ENCODE peak calls at places on chromosome 19, in eight cellular contexts. O is A549, E is heart right ventricle, I is HFF-Myc, F is GM06990, X is suprapubic skin, L is cardiac fibroblast, Q is neural progenitor cell. U is an unnamed sample.

GRCh38 chr19:1747285-1748114 is 5.8 kb upstream of the ONECUT3 start:
- DNase-seq in F (peak), E (no peak), Q (peak), L (peak), O (peak), X (no peak), I (peak), U (peak)

GRCh38 chr19:18607222-18608101 is 863 bp upstream of the CRLF1 start:
- DNase-seq in L (no peak), Q (peak), I (no peak), E (no peak), F (no peak), O (no peak), X (no peak), U (no peak)

GRCh38 chr19:49132974-49133609 is 13.7 kb downstream of the PPFIA3 start:
- DNase-seq in Q (peak), F (no peak), I (no peak), O (no peak), L (no peak), E (peak), X (no peak), U (no peak)

GRCh38 chr19:33290082-33290815 is 12.1 kb downstream of the CEBPA start:
- DNase-seq in X (no peak), L (no peak), Q (no peak), I (no peak), E (no peak), O (no peak), F (no peak), U (no peak)

GRCh38 chr19:39166571-39167391 is 30.0 kb upstream of the NCCRP1 start:
- DNase-seq in Q (peak), E (peak), I (no peak), O (no peak), F (no peak), L (peak), X (peak), U (no peak)

GRCh38 chr19:54429545-54430227 is 14.4 kb downstream of the TTYH1 start:
- DNase-seq in X (no peak), O (no peak), F (no peak), Q (peak), I (no peak), E (no peak), L (no peak), U (no peak)

GRCh38 chr19:6861683-6862286 is 25.6 kb upstream of the ADGRE1 start:
- DNase-seq in Q (no peak), X (no peak), E (no peak), L (no peak), O (no peak), I (no peak), F (no peak), U (no peak)

GRCh38 chr19:17703823-17704463 is 15.3 kb upstream of the MAP1S start:
- DNase-seq in O (peak), X (no peak), L (peak), F (no peak), I (no peak), Q (peak), E (peak), U (no peak)

GRCh38 chr19:34067861-34068271 is 104.4 kb upstream of the LSM14A start:
- DNase-seq in I (no peak), L (no peak), Q (no peak), X (no peak), O (peak), F (no peak), E (no peak), U (no peak)

GRCh38 chr19:2532252-2533071 is 56.5 kb downstream of the GADD45B start:
- DNase-seq in X (no peak), Q (no peak), E (no peak), L (peak), I (no peak), O (peak), F (no peak), U (peak)

GRCh38 chr19:50190439-50190891 is 13.0 kb upstream of the MYH14 start:
- DNase-seq in Q (no peak), I (no peak), X (no peak), O (no peak), L (no peak), E (no peak), F (peak), U (no peak)

GRCh38 chr19:2187164-2187563 is 23.4 kb downstream of the DOT1L start:
- DNase-seq in F (no peak), X (no peak), O (no peak), E (no peak), Q (no peak), L (no peak), I (no peak), U (no peak)

GRCh38 chr19:54431255-54431838 is 16.1 kb downstream of the TTYH1 start:
- DNase-seq in L (peak), I (no peak), X (no peak), F (no peak), O (peak), Q (no peak), E (no peak), U (peak)

GRCh38 chr19:21697171-21697570 is 70.2 kb downstream of the ZNF100 start:
- DNase-seq in I (no peak), O (no peak), Q (no peak), E (no peak), L (no peak), F (no peak), X (no peak), U (no peak)

GRCh38 chr19:46654621-46655152 is 6.3 kb downstream of the DACT3 start:
- DNase-seq in L (no peak), I (no peak), Q (peak), F (no peak), X (no peak), E (no peak), O (no peak), U (no peak)

GRCh38 chr19:29268103-29268502 is 55.2 kb upstream of the UQCRFS1 start:
- DNase-seq in X (peak), I (no peak), Q (no peak), L (no peak), O (no peak), E (no peak), F (no peak), U (no peak)

GRCh38 chr19:7705387-7706187 is 3.7 kb upstream of the FCER2 start:
- DNase-seq in F (peak), O (no peak), X (no peak), I (no peak), E (peak), L (no peak), Q (no peak), U (no peak)

DNA sequence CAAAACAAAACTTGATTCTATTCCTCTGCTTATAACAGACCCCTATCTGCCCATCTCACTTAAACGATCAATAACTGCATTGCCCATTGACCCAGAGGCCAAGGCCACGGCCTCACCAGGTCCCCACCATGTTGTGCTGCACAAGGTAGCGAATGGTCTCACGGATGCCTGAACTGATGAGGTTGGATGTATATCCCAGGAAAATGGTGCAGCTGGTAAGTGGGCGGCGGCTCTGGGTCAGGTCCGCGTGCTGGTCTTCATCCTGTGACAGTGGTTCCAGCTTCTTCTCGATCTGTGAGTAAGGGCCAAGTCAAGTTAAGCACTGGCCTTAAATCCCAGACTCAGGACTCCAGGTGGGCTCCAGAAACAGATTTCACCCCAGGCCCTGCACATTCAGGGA is 1.6 kb downstream of the DHPS start:
- DNase-seq in E (no peak), L (no peak), O (no peak), Q (no peak), I (no peak), F (no peak), X (no peak), U (no peak)
- H3K4me3 ChIP-seq in E (no peak), L (no peak), O (no peak), Q (no peak), I (peak), F (no peak), X (no peak), U (no peak)

GRCh38 chr19:4227771-4228170 is 1.6 kb upstream of the EBI3 start:
- DNase-seq in I (no peak), E (no peak), L (no peak), X (no peak), F (no peak), Q (no peak), O (no peak), U (no peak)
- TF ChIP-seq CTCF in I (no peak), E (no peak), L (no peak), X (no peak), F (no peak), Q (no peak), O (no peak), U (no peak)

DNA sequence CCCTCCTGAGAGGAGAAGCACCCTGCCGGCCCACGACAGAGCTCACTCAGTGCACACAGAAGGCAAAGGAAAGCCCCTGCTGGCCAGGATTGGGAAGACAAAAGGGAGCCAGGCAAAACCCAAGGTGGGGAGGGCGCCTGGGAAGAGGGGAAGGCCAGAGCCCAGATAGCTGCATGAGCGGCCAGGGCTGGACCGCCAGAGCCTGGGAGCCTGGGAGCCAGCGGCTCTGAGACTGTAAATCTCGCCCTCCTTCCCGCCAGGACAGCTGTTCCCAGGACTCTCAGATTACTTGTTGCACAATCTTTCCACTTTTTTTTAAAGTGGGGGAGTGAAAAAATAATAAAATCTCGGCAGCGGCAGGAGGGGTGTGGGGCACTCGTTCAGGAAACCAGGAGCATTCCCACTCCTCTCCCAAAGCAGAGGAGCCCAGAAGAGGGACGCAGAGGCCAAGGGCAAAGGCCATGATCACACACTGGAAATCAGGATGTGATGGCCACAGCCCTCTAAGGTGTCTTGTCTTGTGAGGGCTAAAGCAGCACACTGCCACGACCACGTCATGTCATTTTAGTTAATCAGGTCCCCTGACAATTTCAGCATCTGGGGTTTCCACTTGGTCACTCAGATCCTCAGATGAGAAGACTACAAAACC is 19.6 kb upstream of the EPHX3 start:
- DNase-seq in X (peak), L (peak), E (peak), Q (peak), F (no peak), I (peak), O (peak), U (peak)
- H3K4me3 ChIP-seq in X (no peak), L (peak), E (no peak), Q (no peak), F (no peak), I (no peak), O (no peak), U (no peak)

GRCh38 chr19:56543776-56544175 is 5.0 kb downstream of the ZFP28 start:
- DNase-seq in E (no peak), L (no peak), I (no peak), X (no peak), O (no peak), F (no peak), Q (no peak), U (no peak)

DNA sequence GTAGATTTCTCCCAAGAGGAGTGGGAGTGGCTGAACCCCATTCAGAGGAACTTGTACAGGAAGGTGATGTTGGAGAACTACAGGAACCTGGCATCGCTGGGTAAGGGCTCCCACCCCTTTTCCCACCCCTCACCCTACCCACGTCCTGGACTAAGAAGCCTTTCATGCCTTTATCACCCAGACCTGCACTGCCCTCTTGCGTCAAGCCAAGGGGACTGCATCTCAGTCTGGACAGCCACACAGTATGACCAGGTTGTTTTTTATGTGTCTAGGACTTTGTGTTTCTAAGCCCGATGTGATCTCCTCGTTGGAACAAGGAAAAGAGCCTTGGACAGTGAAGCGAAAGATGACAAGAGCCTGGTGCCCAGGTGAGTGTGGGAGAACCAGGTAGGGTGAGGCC is 8.8 kb downstream of the ZFP28 start:
- DNase-seq in F (no peak), X (no peak), E (no peak), Q (peak), I (no peak), O (no peak), L (no peak), U (no peak)
- TF ChIP-seq CTCF in F (no peak), X (no peak), E (no peak), Q (peak), I (peak), O (no peak), L (peak), U (peak)